ENCODE peak calls at places on chromosomes 16 and 17, in seven cellular contexts. One of them, this sample, is unnamed.

GRCh38 chr16:66872927-66873684 is 7.2 kb upstream of the PDP2 start:
- DNase-seq in IMR-90: peak; percentile 100
- DNase-seq in H9: peak; percentile 95
- DNase-seq in mesendoderm: peak; percentile 96
- DNase-seq in trophoblast cell: peak; percentile 95
- DNase-seq in H1: peak; percentile 86
- DNase-seq in mesenchymal stem cell: peak; percentile 100
- DNase-seq in this sample: peak; percentile 64

GRCh38 chr16:30557397-30557949 is 701 bp downstream of the ZNF764 start:
- DNase-seq in IMR-90: no peak
- DNase-seq in H9: no peak
- DNase-seq in mesendoderm: no peak
- DNase-seq in trophoblast cell: no peak
- DNase-seq in H1: no peak
- DNase-seq in mesenchymal stem cell: peak; percentile 45
- DNase-seq in this sample: peak; percentile 17

GRCh38 chr17:75566456-75567233 is 21.0 kb upstream of the MYO15B start:
- DNase-seq in IMR-90: no peak
- DNase-seq in H9: no peak
- DNase-seq in mesendoderm: no peak
- DNase-seq in trophoblast cell: no peak
- DNase-seq in H1: no peak
- DNase-seq in mesenchymal stem cell: no peak
- DNase-seq in this sample: no peak

GRCh38 chr17:22443061-22443460 is 750.7 kb downstream of the KCNJ18 start:
- DNase-seq in IMR-90: no peak
- DNase-seq in H9: no peak
- DNase-seq in mesendoderm: no peak
- DNase-seq in trophoblast cell: no peak
- DNase-seq in H1: no peak
- DNase-seq in mesenchymal stem cell: no peak
- DNase-seq in this sample: no peak

GRCh38 chr17:82664701-82665182 is 16.5 kb upstream of the WDR45B start:
- DNase-seq in IMR-90: no peak
- DNase-seq in H9: no peak
- DNase-seq in mesendoderm: no peak
- DNase-seq in trophoblast cell: no peak
- DNase-seq in H1: no peak
- DNase-seq in mesenchymal stem cell: no peak
- DNase-seq in this sample: no peak

GRCh38 chr16:50021509-50021908 is 3.5 kb upstream of the CNEP1R1 start:
- DNase-seq in IMR-90: no peak
- DNase-seq in H9: peak; percentile 65
- DNase-seq in mesendoderm: peak; percentile 83
- DNase-seq in trophoblast cell: peak; percentile 43
- DNase-seq in H1: no peak
- DNase-seq in mesenchymal stem cell: no peak
- DNase-seq in this sample: peak; percentile 24

GRCh38 chr17:40623419-40624217 is 24.0 kb downstream of the SMARCE1 start:
- DNase-seq in IMR-90: no peak
- DNase-seq in H9: no peak
- DNase-seq in mesendoderm: no peak
- DNase-seq in trophoblast cell: no peak
- DNase-seq in H1: no peak
- DNase-seq in mesenchymal stem cell: no peak
- DNase-seq in this sample: no peak

GRCh38 chr17:49851387-49852291 is 3.8 kb upstream of the TAC4 start:
- DNase-seq in IMR-90: peak; percentile 59
- DNase-seq in H9: peak; percentile 86
- DNase-seq in mesendoderm: peak; percentile 79
- DNase-seq in trophoblast cell: peak; percentile 75
- DNase-seq in H1: no peak
- DNase-seq in mesenchymal stem cell: peak; percentile 61
- DNase-seq in this sample: peak; percentile 72

GRCh38 chr17:12391468-12391867 is 274.2 kb upstream of the MYOCD start:
- DNase-seq in IMR-90: no peak
- DNase-seq in H9: no peak
- DNase-seq in mesendoderm: no peak
- DNase-seq in trophoblast cell: no peak
- DNase-seq in H1: no peak
- DNase-seq in mesenchymal stem cell: no peak
- DNase-seq in this sample: no peak

GRCh38 chr16:83205896-83206295 is 579.1 kb downstream of the CDH13 start:
- DNase-seq in IMR-90: no peak
- DNase-seq in H9: no peak
- DNase-seq in mesendoderm: no peak
- DNase-seq in trophoblast cell: no peak
- DNase-seq in H1: no peak
- DNase-seq in mesenchymal stem cell: no peak
- DNase-seq in this sample: no peak

GRCh38 chr16:73177896-73178295 is 130.0 kb upstream of the ZFHX3 start:
- DNase-seq in IMR-90: no peak
- DNase-seq in H9: no peak
- DNase-seq in mesendoderm: no peak
- DNase-seq in trophoblast cell: no peak
- DNase-seq in H1: no peak
- DNase-seq in mesenchymal stem cell: no peak
- DNase-seq in this sample: no peak

GRCh38 chr16:23557779-23558330 is 328 bp downstream of the UBFD1 start:
- DNase-seq in IMR-90: peak; percentile 44
- DNase-seq in H9: peak; percentile 42
- DNase-seq in mesendoderm: no peak
- DNase-seq in trophoblast cell: peak; percentile 31
- DNase-seq in H1: no peak
- DNase-seq in mesenchymal stem cell: peak; percentile 44
- DNase-seq in this sample: no peak

GRCh38 chr16:88815901-88816589 is 4.3 kb upstream of the APRT start:
- DNase-seq in IMR-90: no peak
- DNase-seq in H9: peak; percentile 76
- DNase-seq in mesendoderm: no peak
- DNase-seq in trophoblast cell: peak; percentile 33
- DNase-seq in H1: no peak
- DNase-seq in mesenchymal stem cell: peak; percentile 27
- DNase-seq in this sample: no peak

GRCh38 chr17:51346218-51346982 is 86.1 kb downstream of the UTP18 start:
- DNase-seq in IMR-90: no peak
- DNase-seq in H9: no peak
- DNase-seq in mesendoderm: no peak
- DNase-seq in trophoblast cell: peak; percentile 12
- DNase-seq in H1: no peak
- DNase-seq in mesenchymal stem cell: no peak
- DNase-seq in this sample: no peak

GRCh38 chr17:39071573-39071972 is 79.9 kb downstream of the PLXDC1 start:
- DNase-seq in IMR-90: no peak
- DNase-seq in H9: no peak
- DNase-seq in mesendoderm: no peak
- DNase-seq in trophoblast cell: no peak
- DNase-seq in H1: no peak
- DNase-seq in mesenchymal stem cell: no peak
- DNase-seq in this sample: no peak

GRCh38 chr17:19502517-19502916 is 31.1 kb upstream of the SLC47A1 start:
- DNase-seq in IMR-90: no peak
- DNase-seq in H9: no peak
- DNase-seq in mesendoderm: no peak
- DNase-seq in trophoblast cell: no peak
- DNase-seq in H1: no peak
- DNase-seq in mesenchymal stem cell: no peak
- DNase-seq in this sample: no peak

GRCh38 chr17:6994666-6995246 is 1.1 kb upstream of the ALOX12 start:
- DNase-seq in IMR-90: peak; percentile 61
- DNase-seq in H9: no peak
- DNase-seq in mesendoderm: no peak
- DNase-seq in trophoblast cell: no peak
- DNase-seq in H1: no peak
- DNase-seq in mesenchymal stem cell: peak; percentile 29
- DNase-seq in this sample: no peak

GRCh38 chr17:13153036-13153435 is 135.2 kb upstream of the ELAC2 start:
- DNase-seq in IMR-90: peak; percentile 59
- DNase-seq in H9: no peak
- DNase-seq in mesendoderm: no peak
- DNase-seq in trophoblast cell: peak; percentile 63
- DNase-seq in H1: no peak
- DNase-seq in mesenchymal stem cell: no peak
- DNase-seq in this sample: no peak

GRCh38 chr17:40582328-40582901 is 17.1 kb upstream of the CCR7 start:
- DNase-seq in IMR-90: no peak
- DNase-seq in H9: no peak
- DNase-seq in mesendoderm: no peak
- DNase-seq in trophoblast cell: no peak
- DNase-seq in H1: no peak
- DNase-seq in mesenchymal stem cell: no peak
- DNase-seq in this sample: no peak

GRCh38 chr17:19718613-19719364 is 2.4 kb upstream of the SLC47A2 start:
- DNase-seq in IMR-90: no peak
- DNase-seq in H9: peak; percentile 74
- DNase-seq in mesendoderm: peak; percentile 64
- DNase-seq in trophoblast cell: peak; percentile 40
- DNase-seq in H1: no peak
- DNase-seq in mesenchymal stem cell: no peak
- DNase-seq in this sample: no peak

GRCh38 chr17:83083368-83084201 is 4.2 kb downstream of the METRNL start:
- DNase-seq in IMR-90: peak; percentile 99
- DNase-seq in H9: peak; percentile 68
- DNase-seq in mesendoderm: peak; percentile 93
- DNase-seq in trophoblast cell: peak; percentile 85
- DNase-seq in H1: peak; percentile 56
- DNase-seq in mesenchymal stem cell: peak; percentile 91
- DNase-seq in this sample: no peak

GRCh38 chr17:47687748-47688147 is 6.2 kb upstream of the TBKBP1 start:
- DNase-seq in IMR-90: peak; percentile 44
- DNase-seq in H9: peak; percentile 71
- DNase-seq in mesendoderm: peak; percentile 83
- DNase-seq in trophoblast cell: no peak
- DNase-seq in H1: no peak
- DNase-seq in mesenchymal stem cell: peak; percentile 26
- DNase-seq in this sample: no peak

GRCh38 chr17:58960068-58960467 is 146.6 kb downstream of the TRIM37 start:
- DNase-seq in IMR-90: peak; percentile 74
- DNase-seq in H9: no peak
- DNase-seq in mesendoderm: peak; percentile 62
- DNase-seq in trophoblast cell: peak; percentile 97
- DNase-seq in H1: no peak
- DNase-seq in mesenchymal stem cell: peak; percentile 22
- DNase-seq in this sample: no peak

GRCh38 chr16:8087597-8088279 is 502.6 kb downstream of the TMEM114 start:
- DNase-seq in IMR-90: no peak
- DNase-seq in H9: no peak
- DNase-seq in mesendoderm: no peak
- DNase-seq in trophoblast cell: no peak
- DNase-seq in H1: no peak
- DNase-seq in mesenchymal stem cell: no peak
- DNase-seq in this sample: no peak

GRCh38 chr17:2250140-2251095 is 53.2 kb downstream of the SMG6 start:
- DNase-seq in IMR-90: peak; percentile 58
- DNase-seq in H9: no peak
- DNase-seq in mesendoderm: no peak
- DNase-seq in trophoblast cell: peak; percentile 40
- DNase-seq in H1: no peak
- DNase-seq in mesenchymal stem cell: no peak
- DNase-seq in this sample: no peak

GRCh38 chr16:23950291-23950894 is 114.6 kb downstream of the PRKCB start:
- DNase-seq in IMR-90: no peak
- DNase-seq in H9: no peak
- DNase-seq in mesendoderm: no peak
- DNase-seq in trophoblast cell: no peak
- DNase-seq in H1: no peak
- DNase-seq in mesenchymal stem cell: no peak
- DNase-seq in this sample: no peak

GRCh38 chr16:1188781-1189189 is 35.9 kb downstream of the CACNA1H start:
- DNase-seq in IMR-90: peak; percentile 30
- DNase-seq in H9: peak; percentile 77
- DNase-seq in mesendoderm: peak; percentile 51
- DNase-seq in trophoblast cell: peak; percentile 74
- DNase-seq in H1: peak; percentile 17
- DNase-seq in mesenchymal stem cell: peak; percentile 24
- DNase-seq in this sample: peak; percentile 51

GRCh38 chr17:74337834-74338500 is 11.9 kb downstream of the KIF19 start:
- DNase-seq in IMR-90: no peak
- DNase-seq in H9: no peak
- DNase-seq in mesendoderm: no peak
- DNase-seq in trophoblast cell: no peak
- DNase-seq in H1: no peak
- DNase-seq in mesenchymal stem cell: no peak
- DNase-seq in this sample: no peak
- H2AK5ac ChIP-seq in IMR-90: no peak overlapping the region
- H2AK5ac ChIP-seq in H9: no peak overlapping the region
- H2AK5ac ChIP-seq in mesendoderm: no peak overlapping the region
- H2AK5ac ChIP-seq in trophoblast cell: no peak overlapping the region
- H2AK5ac ChIP-seq in H1: peak overlapping the region; percentile 15
- H2AK5ac ChIP-seq in mesenchymal stem cell: no peak overlapping the region
- H2AK5ac ChIP-seq in this sample: peak overlapping the region; percentile 90

GRCh38 chr16:58056580-58056979 is 31.0 kb downstream of the MMP15 start:
- DNase-seq in IMR-90: no peak
- DNase-seq in H9: no peak
- DNase-seq in mesendoderm: no peak
- DNase-seq in trophoblast cell: no peak
- DNase-seq in H1: no peak
- DNase-seq in mesenchymal stem cell: no peak
- DNase-seq in this sample: no peak
- H3K23ac ChIP-seq in IMR-90: no peak overlapping the region
- H3K23ac ChIP-seq in H9: no peak overlapping the region
- H3K23ac ChIP-seq in mesendoderm: no peak overlapping the region
- H3K23ac ChIP-seq in trophoblast cell: no peak overlapping the region
- H3K23ac ChIP-seq in H1: no peak overlapping the region
- H3K23ac ChIP-seq in mesenchymal stem cell: no peak overlapping the region
- H3K23ac ChIP-seq in this sample: no peak overlapping the region

GRCh38 chr17:61309857-61310256 is 89.8 kb upstream of the TBX2 start:
- DNase-seq in IMR-90: peak; percentile 92
- DNase-seq in H9: no peak
- DNase-seq in mesendoderm: no peak
- DNase-seq in trophoblast cell: peak; percentile 82
- DNase-seq in H1: no peak
- DNase-seq in mesenchymal stem cell: peak; percentile 87
- DNase-seq in this sample: no peak
- H3K9ac ChIP-seq in IMR-90: peak overlapping the region; percentile 21
- H3K9ac ChIP-seq in H9: no peak overlapping the region
- H3K9ac ChIP-seq in mesendoderm: no peak overlapping the region
- H3K9ac ChIP-seq in trophoblast cell: no peak overlapping the region
- H3K9ac ChIP-seq in H1: no peak overlapping the region
- H3K9ac ChIP-seq in mesenchymal stem cell: peak overlapping the region; percentile 61
- H3K9ac ChIP-seq in this sample: no peak overlapping the region

DNA sequence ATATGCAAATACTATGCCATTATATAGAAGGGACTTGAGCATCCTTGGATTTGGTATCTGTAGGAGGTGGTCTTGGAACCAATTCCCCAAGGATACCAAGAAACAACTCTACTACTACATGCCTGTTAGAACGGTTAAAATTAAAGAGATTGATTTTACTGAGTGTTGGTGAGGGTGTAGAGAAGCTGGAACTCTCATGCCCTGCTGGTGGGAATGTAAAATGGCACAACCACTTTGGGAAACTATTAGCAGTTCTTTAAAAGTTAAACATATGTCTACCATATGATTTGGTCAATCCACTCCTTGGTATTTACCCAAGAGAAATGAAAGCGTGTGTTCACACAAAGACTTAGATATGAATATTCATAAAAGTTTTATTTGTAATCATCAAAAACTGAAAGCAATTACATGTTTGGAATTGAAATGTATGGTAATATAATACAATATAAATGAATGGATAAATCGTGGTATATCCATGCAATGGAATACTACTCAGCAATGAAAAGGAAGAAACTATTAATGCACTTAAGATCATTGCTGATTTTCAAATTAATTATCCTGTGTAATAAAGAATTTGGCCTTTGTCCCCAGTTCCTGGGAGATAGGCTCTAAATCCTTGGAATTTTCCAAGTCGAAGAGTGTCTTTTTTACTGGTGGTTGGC is 7.8 kb downstream of the MFSD6L start:
- DNase-seq in IMR-90: no peak
- DNase-seq in H9: peak; percentile 8
- DNase-seq in mesendoderm: peak; percentile 17
- DNase-seq in trophoblast cell: peak; percentile 33
- DNase-seq in H1: no peak
- DNase-seq in mesenchymal stem cell: no peak
- DNase-seq in this sample: no peak
- H2AK5ac ChIP-seq in IMR-90: no peak overlapping the region
- H2AK5ac ChIP-seq in H9: no peak overlapping the region
- H2AK5ac ChIP-seq in mesendoderm: no peak overlapping the region
- H2AK5ac ChIP-seq in trophoblast cell: no peak overlapping the region
- H2AK5ac ChIP-seq in H1: no peak overlapping the region
- H2AK5ac ChIP-seq in mesenchymal stem cell: no peak overlapping the region
- H2AK5ac ChIP-seq in this sample: no peak overlapping the region